ENCODE peak calls at places on chromosomes 12 and 14, in five cellular contexts. W is CD8-positive, alpha-beta T cell; E is adrenal gland; Y is GM23338; U is Caco-2. H is an unnamed sample. For H3K4me1, the result is how much of the 10 kb centered on the place peaks cover.

GRCh38 chr12:21998782-21999181 is 47.2 kb upstream of the CMAS start:
- DNase-seq in W (no peak), E (no peak), Y (no peak), U (no peak), H (no peak)

GRCh38 chr12:4909397-4909733 is 340 bp upstream of the KCNA1 start:
- DNase-seq in W (no peak), E (no peak), Y (peak), U (no peak), H (no peak)

GRCh38 chr14:54902521-54903420 is at the start of gene GCH1:
- DNase-seq in W (peak), E (peak), Y (peak), U (peak), H (peak)

GRCh38 chr12:105109465-105110212 is 2.1 kb downstream of the WASHC4 start:
- DNase-seq in W (no peak), E (peak), Y (peak), U (no peak), H (no peak)

GRCh38 chr14:33891700-33892099 is 59.2 kb downstream of the EGLN3 start:
- DNase-seq in W (no peak), E (no peak), Y (no peak), U (no peak), H (no peak)

GRCh38 chr14:100200311-100200710 is 38.6 kb upstream of the YY1 start:
- DNase-seq in W (no peak), E (no peak), Y (no peak), U (no peak), H (no peak)

GRCh38 chr12:115096673-115097349 is 412.8 kb upstream of the TBX3 start:
- DNase-seq in W (no peak), E (peak), Y (no peak), U (no peak), H (no peak)

GRCh38 chr12:3077572-3078081 is 448 bp downstream of the TSPAN9 start:
- DNase-seq in W (no peak), E (peak), Y (peak), U (no peak), H (no peak)

GRCh38 chr12:102971227-102971626 is 13.8 kb downstream of the ASCL1 start:
- DNase-seq in W (no peak), E (no peak), Y (no peak), U (no peak), H (no peak)

GRCh38 chr14:90299408-90299807 is 32.3 kb downstream of the NRDE2 start:
- DNase-seq in W (no peak), E (no peak), Y (no peak), U (no peak), H (no peak)

GRCh38 chr12:93153321-93153720 is 224.2 kb upstream of the EEA1 start:
- DNase-seq in W (no peak), E (no peak), Y (no peak), U (no peak), H (no peak)

GRCh38 chr14:101466456-101467180 is 94.7 kb upstream of the DIO3 start:
- DNase-seq in W (no peak), E (no peak), Y (no peak), U (no peak), H (no peak)

GRCh38 chr12:43758247-43758727 is 303 bp downstream of the PUS7L start:
- DNase-seq in W (no peak), E (peak), Y (peak), U (peak), H (no peak)

GRCh38 chr12:124304314-124304790 is 9.5 kb downstream of the RFLNA start:
- DNase-seq in W (no peak), E (no peak), Y (no peak), U (no peak), H (no peak)

GRCh38 chr14:90381999-90382451 is 14.8 kb upstream of the CALM1 start:
- DNase-seq in W (no peak), E (peak), Y (peak), U (peak), H (peak)

GRCh38 chr12:65055874-65056273 is 65.2 kb downstream of the WIF1 start:
- DNase-seq in W (no peak), E (no peak), Y (peak), U (no peak), H (no peak)

GRCh38 chr14:77198576-77198975 is 17.0 kb downstream of the TMEM63C start:
- DNase-seq in W (no peak), E (no peak), Y (no peak), U (no peak), H (no peak)

GRCh38 chr14:41130274-41130673 is 476.4 kb upstream of the LRFN5 start:
- DNase-seq in W (no peak), E (no peak), Y (peak), U (no peak), H (no peak)

GRCh38 chr14:61396694-61397093 is 75.3 kb downstream of the PRKCH start:
- DNase-seq in W (no peak), E (no peak), Y (no peak), U (no peak), H (no peak)

GRCh38 chr12:53231859-53232640 is at the start of gene RARG:
- DNase-seq in W (peak), E (peak), Y (peak), U (no peak), H (no peak)

GRCh38 chr14:91398707-91399106 is 18.9 kb downstream of the CCDC88C start:
- DNase-seq in W (no peak), E (no peak), Y (no peak), U (no peak), H (no peak)

GRCh38 chr12:112798019-112798760 is 6.6 kb downstream of the RPH3A start:
- DNase-seq in W (no peak), E (no peak), Y (no peak), U (no peak), H (no peak)

GRCh38 chr12:91023326-91024004 is 18.7 kb upstream of the EPYC start:
- DNase-seq in W (no peak), E (no peak), Y (no peak), U (no peak), H (peak)

GRCh38 chr14:103854822-103855733 is 7.7 kb upstream of the PPP1R13B start:
- DNase-seq in W (no peak), E (no peak), Y (peak), U (peak), H (no peak)

GRCh38 chr14:37179896-37180502 is 7.6 kb upstream of the SLC25A21 start:
- DNase-seq in W (no peak), E (no peak), Y (no peak), U (no peak), H (peak)

GRCh38 chr12:123119808-123120207 is 31.1 kb downstream of the PITPNM2 start:
- DNase-seq in W (no peak), E (no peak), Y (no peak), U (no peak), H (no peak)

GRCh38 chr14:98953544-98954346 is 318.3 kb downstream of the BCL11B start:
- DNase-seq in W (no peak), E (peak), Y (no peak), U (no peak), H (peak)

GRCh38 chr14:61222388-61222787 is 58.8 kb downstream of the TMEM30B start:
- DNase-seq in W (no peak), E (no peak), Y (no peak), U (no peak), H (peak)

DNA sequence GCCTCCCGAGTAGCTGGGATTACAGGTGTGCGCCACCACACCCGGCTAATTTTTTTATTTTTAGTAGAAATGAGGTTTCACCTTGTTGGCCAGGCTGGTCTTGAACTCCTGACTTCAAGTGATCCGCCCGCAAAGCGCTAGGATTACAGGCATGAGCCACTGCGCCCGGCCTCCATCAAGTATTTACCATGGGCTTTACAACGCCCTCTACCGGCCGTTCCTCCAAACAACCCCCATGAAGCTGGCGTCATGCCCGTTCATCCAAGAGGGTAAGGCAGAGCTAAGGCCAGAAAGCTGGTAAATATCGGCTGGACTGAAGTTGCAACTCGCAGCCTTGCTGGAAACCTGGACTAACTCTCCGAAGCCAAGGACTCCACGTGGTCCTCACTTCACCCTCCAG is 41.6 kb downstream of the RNF34 start:
- DNase-seq in W (no peak), E (no peak), Y (peak), U (no peak), H (no peak)
- TF ChIP-seq CTCF in W (no peak), E (no peak), Y (peak), U (no peak), H (peak)

GRCh38 chr14:106586098-106586704 is 1059.8 kb downstream of the TMEM121 start:
- DNase-seq in W (peak), E (no peak), Y (peak), U (peak), H (no peak)

GRCh38 chr14:106585692-106586091 is 1059.3 kb downstream of the TMEM121 start:
- DNase-seq in W (no peak), E (no peak), Y (no peak), U (no peak), H (no peak)
- H3K4me1 ChIP-seq in W (under half), E (under half), Y (under half), U (under half), H (under half)

GRCh38 chr12:10159280-10159679 is 12.7 kb downstream of the OLR1 start:
- DNase-seq in W (no peak), E (no peak), Y (no peak), U (no peak), H (no peak)

GRCh38 chr12:10151621-10152020 is 20.3 kb downstream of the OLR1 start:
- DNase-seq in W (no peak), E (no peak), Y (no peak), U (no peak), H (no peak)

GRCh38 chr12:10154145-10154496 is 17.8 kb downstream of the OLR1 start:
- DNase-seq in W (no peak), E (no peak), Y (no peak), U (no peak), H (no peak)

GRCh38 chr12:10147714-10148403 is 17.9 kb upstream of the CLEC7A start:
- DNase-seq in W (no peak), E (no peak), Y (no peak), U (no peak), H (no peak)

DNA sequence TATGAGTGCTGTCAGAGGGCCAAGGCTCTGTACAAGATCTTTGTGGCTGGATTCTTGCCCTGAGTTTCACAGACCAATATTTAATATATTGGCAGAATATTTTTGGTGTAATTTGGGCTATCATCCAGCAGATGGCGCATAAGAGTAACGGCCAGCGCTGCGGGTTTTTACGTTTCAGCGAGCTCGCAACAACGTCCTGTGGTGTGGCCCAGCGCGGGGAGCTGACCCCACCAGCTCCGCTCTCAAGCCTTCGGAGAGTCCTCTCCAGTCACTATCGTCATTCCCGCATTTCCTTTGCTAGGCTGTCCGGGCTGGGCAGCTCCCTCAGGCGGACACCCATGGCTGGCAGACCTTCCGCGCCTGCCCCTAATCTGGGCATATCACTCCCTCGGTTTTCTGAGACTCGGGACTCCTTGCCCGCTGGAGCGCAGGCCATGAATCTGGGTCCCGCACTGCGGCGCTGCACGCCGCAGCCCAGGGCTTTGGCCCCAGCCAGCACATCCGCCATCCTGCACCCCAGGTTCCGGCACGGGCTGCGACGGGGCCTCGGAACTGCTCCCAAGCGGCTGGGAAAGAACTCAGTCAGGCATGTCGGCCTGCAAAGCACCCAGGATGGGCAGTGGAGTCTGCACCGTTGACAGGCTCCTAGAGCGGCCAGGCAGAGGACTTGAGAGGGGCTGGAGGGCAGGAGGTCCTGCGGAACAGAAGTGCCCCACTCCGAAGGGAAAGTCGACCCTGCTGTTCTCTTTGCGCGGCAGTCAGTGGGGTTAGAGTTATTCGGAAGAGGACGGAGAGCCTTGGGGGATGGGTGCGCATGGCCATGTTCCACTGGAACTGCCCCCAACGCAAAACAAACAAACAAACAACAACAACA is 18.4 kb downstream of the OLR1 start:
- DNase-seq in W (peak), E (peak), Y (peak), U (peak), H (no peak)
- TF ChIP-seq CTCF in W (peak), E (peak), Y (peak), U (peak), H (peak)

GRCh38 chr12:50542448-50542847 is 37.7 kb downstream of the DIP2B start:
- DNase-seq in W (no peak), E (no peak), Y (no peak), U (no peak), H (peak)

GRCh38 chr12:50545213-50545612 is 40.4 kb downstream of the DIP2B start:
- DNase-seq in W (no peak), E (no peak), Y (peak), U (no peak), H (no peak)

GRCh38 chr12:50546441-50547318 is 41.9 kb downstream of the DIP2B start:
- DNase-seq in W (no peak), E (no peak), Y (no peak), U (no peak), H (no peak)

GRCh38 chr12:50547742-50548141 is 43.0 kb downstream of the DIP2B start:
- DNase-seq in W (no peak), E (no peak), Y (no peak), U (no peak), H (no peak)

DNA sequence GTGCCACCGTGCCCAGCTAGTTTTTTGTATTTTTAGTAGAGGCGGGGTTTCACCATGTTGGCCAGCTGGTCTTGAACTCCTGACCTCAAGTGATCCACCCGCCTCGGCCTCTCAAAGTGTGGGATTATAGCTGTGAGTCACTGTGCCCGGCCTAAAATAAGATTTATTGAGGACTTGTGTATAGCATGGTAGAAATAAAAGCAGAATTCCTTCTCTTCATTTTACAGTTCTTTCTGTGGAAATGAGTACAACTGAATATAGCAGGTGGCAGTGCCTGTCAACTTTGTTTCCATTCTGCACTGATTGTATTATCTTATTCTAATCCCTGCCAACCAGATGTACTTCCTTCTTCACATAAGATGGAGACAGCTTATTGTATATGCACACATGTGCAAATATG is 41.0 kb downstream of the DIP2B start:
- DNase-seq in W (no peak), E (peak), Y (no peak), U (no peak), H (no peak)
- H3K4me1 ChIP-seq in W (under half), E (under half), Y (under half), U (half or more), H (under half)

GRCh38 chr14:21133896-21134295 is 22.0 kb downstream of the OR5AU1 start:
- DNase-seq in W (no peak), E (no peak), Y (peak), U (no peak), H (no peak)

GRCh38 chr14:21136024-21136423 is 19.8 kb downstream of the OR5AU1 start:
- DNase-seq in W (no peak), E (no peak), Y (peak), U (no peak), H (no peak)
- TF ChIP-seq CTCF in W (peak), E (peak), Y (peak), U (peak), H (peak)

DNA sequence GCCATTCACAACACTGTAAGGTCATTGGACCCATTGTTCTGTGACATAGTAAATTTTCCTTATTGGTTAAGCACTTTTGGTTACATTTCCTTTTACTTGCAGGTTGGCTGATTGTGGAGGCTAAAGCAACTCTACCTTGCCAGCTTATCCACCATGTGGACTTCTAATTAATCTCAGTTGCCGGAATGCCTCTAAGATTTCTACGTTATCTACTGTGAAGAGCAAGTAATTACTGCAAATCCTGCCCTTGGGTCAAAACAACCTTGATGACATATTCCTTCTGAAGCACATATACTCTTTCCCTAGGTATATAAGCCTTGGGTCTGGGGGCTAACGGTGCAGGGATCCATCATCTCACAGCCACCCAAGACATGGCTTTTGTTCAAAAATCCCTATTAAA is 19.5 kb upstream of the MORN3 start:
- DNase-seq in W (no peak), E (no peak), Y (no peak), U (no peak), H (no peak)
- H3K4me1 ChIP-seq in W (under half), E (under half), Y (under half), U (under half), H (under half)

GRCh38 chr14:69574954-69575295 is 254 bp upstream of the CCDC177 start:
- DNase-seq in W (no peak), E (no peak), Y (no peak), U (no peak), H (no peak)
- TF ChIP-seq CTCF in W (peak), E (peak), Y (no peak), U (no peak), H (no peak)

DNA sequence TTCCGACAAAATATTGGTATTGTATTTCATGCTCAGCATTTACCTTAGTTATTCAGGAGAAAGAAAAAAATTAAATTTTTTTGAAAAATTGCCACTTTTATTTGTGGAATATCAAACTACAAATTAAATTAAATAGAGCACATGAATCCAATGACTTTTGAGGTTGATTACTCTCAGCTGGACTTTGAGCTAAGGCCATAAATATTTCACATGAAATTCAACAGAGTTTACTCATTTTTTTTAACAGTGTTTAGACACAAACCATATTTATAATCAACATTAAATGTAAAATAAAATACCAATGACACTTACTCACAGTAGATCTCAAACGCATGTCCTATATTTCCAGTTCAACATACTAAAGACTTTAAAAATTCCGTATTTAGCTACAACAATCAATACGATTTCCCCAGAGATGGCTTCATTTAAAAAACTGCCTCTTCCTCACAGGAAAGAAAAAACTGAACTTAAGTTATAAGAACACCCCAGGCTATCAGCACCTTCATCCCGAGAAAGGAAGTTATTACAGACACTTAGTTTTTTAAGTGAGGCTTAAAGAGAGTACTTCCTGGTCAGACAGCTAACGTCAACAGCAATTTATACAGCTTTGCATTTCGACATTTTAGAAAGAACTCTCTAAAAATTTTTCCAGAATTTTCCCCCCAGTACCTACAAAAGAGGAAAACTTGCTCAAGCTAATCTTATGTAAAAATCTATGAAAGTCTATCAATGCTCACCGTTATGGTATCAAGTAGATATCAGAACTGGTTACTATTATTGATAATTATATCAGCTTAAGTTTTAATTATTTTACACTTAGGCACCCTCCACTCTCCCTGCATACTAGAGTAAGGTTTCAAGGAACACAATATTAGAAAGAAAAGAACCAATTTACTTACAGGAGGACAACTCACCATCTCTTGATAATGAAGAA is 13.8 kb downstream of the TAOK3 start:
- DNase-seq in W (no peak), E (no peak), Y (no peak), U (no peak), H (no peak)
- H3K4me1 ChIP-seq in W (under half), E (under half), Y (under half), U (under half), H (under half)

GRCh38 chr12:75727577-75727976 is 216.2 kb upstream of the KRR1 start:
- DNase-seq in W (no peak), E (no peak), Y (peak), U (peak), H (no peak)
- TF ChIP-seq CTCF in W (no peak), E (no peak), Y (no peak), U (no peak), H (no peak)